ENCODE peak calls at places on chromosome 17, in six cellular contexts. P is IMR-90, V is osteoblast, S is fibroblast of lung, X is DND-41, M is OCI-LY7. Y is an unnamed sample. For H4K20me1, the result is how much of the 10 kb centered on the place peaks cover.

GRCh38 chr17:63956296-63956920 is 16.3 kb downstream of the SCN4A start:
- DNase-seq in P (peak), V (peak), S (peak), X (no peak), M (no peak), Y (no peak)

GRCh38 chr17:4631431-4631830 is 10.0 kb downstream of the ALOX15 start:
- DNase-seq in P (no peak), V (no peak), S (no peak), X (no peak), M (no peak), Y (no peak)

GRCh38 chr17:164536-165235 is 16.8 kb downstream of the DOC2B start:
- DNase-seq in P (peak), V (peak), S (peak), X (peak), M (peak), Y (no peak)

GRCh38 chr17:73155410-73156165 is 9.2 kb upstream of the SSTR2 start:
- DNase-seq in P (no peak), V (no peak), S (no peak), X (no peak), M (no peak), Y (no peak)

GRCh38 chr17:77129568-77130301 is 11.0 kb upstream of the SEC14L1 start:
- DNase-seq in P (peak), V (no peak), S (no peak), X (no peak), M (no peak), Y (no peak)

GRCh38 chr17:50935201-50936124 is 69.3 kb upstream of the TOB1 start:
- DNase-seq in P (no peak), V (peak), S (no peak), X (no peak), M (no peak), Y (no peak)

GRCh38 chr17:27995554-27995953 is 46.9 kb upstream of the NLK start:
- DNase-seq in P (no peak), V (no peak), S (peak), X (no peak), M (no peak), Y (no peak)

GRCh38 chr17:37770631-37771518 is 26.0 kb upstream of the HNF1B start:
- DNase-seq in P (peak), V (no peak), S (peak), X (peak), M (peak), Y (no peak)

GRCh38 chr17:83109793-83110645 is 30.6 kb downstream of the METRNL start:
- DNase-seq in P (peak), V (peak), S (peak), X (no peak), M (no peak), Y (peak)

GRCh38 chr17:45384047-45384799 is 48.4 kb downstream of the ARHGAP27 start:
- DNase-seq in P (no peak), V (no peak), S (peak), X (peak), M (no peak), Y (no peak)

GRCh38 chr17:79306688-79307323 is 232.2 kb downstream of the ENGASE start:
- DNase-seq in P (no peak), V (no peak), S (no peak), X (no peak), M (peak), Y (no peak)

GRCh38 chr17:20975566-20975965 is 67.2 kb downstream of the USP22 start:
- DNase-seq in P (peak), V (no peak), S (no peak), X (no peak), M (no peak), Y (no peak)

GRCh38 chr17:58343131-58343530 is 8.9 kb downstream of the SUPT4H1 start:
- DNase-seq in P (no peak), V (no peak), S (no peak), X (no peak), M (no peak), Y (no peak)

GRCh38 chr17:7250655-7251329 is 742 bp downstream of the CTDNEP1 start:
- DNase-seq in P (no peak), V (no peak), S (no peak), X (peak), M (no peak), Y (no peak)

GRCh38 chr17:74852237-74853047 is 7.2 kb downstream of the GRIN2C start:
- DNase-seq in P (no peak), V (no peak), S (peak), X (peak), M (peak), Y (peak)

GRCh38 chr17:47192549-47192948 is 3.5 kb upstream of the CDC27 start:
- DNase-seq in P (no peak), V (no peak), S (peak), X (no peak), M (peak), Y (no peak)

GRCh38 chr17:17155568-17155967 is 50.6 kb downstream of the PLD6 start:
- DNase-seq in P (no peak), V (peak), S (no peak), X (no peak), M (no peak), Y (no peak)

GRCh38 chr17:40139566-40140058 is 725 bp upstream of the CASC3 start:
- DNase-seq in P (no peak), V (no peak), S (no peak), X (no peak), M (no peak), Y (no peak)

GRCh38 chr17:9271989-9272388 is 250.7 kb downstream of the NTN1 start:
- DNase-seq in P (no peak), V (no peak), S (no peak), X (no peak), M (no peak), Y (no peak)

DNA sequence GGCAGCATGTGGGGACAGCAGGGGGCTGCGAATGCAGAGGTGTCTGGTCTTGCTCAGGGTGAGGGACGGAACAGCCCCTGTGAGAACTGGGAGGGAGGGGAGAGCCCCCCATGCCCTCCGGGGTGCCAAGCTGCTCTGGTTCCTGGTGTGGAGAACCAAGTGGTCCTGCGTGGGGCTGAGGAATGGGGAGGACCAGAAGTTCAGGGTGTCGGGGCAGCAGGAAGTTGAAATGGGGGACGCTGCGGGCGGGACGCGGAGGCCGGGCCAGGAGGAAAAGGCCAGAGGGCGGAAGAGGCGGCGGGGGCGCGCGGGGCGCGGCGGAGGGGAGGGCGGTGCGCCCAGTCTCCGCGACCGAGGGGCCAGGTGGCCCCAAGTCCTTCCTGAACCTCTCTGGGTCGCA is 3.6 kb downstream of the ALDH3A1 start:
- DNase-seq in P (no peak), V (peak), S (no peak), X (no peak), M (no peak), Y (no peak)
- H3K4me3 ChIP-seq in P (no peak), V (peak), S (no peak), X (no peak), M (peak), Y (peak)

GRCh38 chr17:81813371-81813684 is 9.4 kb downstream of the GCGR start:
- DNase-seq in P (no peak), V (no peak), S (no peak), X (no peak), M (no peak), Y (no peak)
- H3K4me2 ChIP-seq in P (no peak), V (no peak), S (no peak), X (no peak), M (no peak), Y (no peak)

DNA sequence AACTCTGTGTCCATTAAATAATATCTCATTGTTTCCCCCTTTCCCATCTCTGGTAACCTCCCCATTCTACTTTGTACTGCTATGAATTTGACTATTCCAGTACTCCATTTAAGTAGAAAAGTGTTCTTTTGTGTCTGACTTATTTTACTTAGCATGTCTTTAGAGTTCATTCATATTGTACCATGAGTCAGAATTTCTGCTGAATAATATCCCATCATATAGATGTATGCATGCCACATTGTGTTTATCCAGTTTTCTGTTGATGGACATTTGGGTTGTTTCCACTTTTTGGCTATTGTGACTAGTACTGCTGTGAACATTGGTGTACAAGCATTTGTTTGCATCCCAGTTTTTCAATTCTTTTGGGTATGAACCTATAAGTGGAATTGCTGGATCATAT is 6.0 kb downstream of the PPM1D start:
- DNase-seq in P (no peak), V (no peak), S (no peak), X (no peak), M (no peak), Y (no peak)
- H4K20me1 ChIP-seq in P (under half), V (under half), S (under half), X (half or more), M (under half), Y (under half)

GRCh38 chr17:44004761-44005526 is 522 bp downstream of the NAGS start:
- DNase-seq in P (no peak), V (peak), S (no peak), X (no peak), M (no peak), Y (no peak)
- H3K4me3 ChIP-seq in P (no peak), V (peak), S (peak), X (no peak), M (no peak), Y (peak)

GRCh38 chr17:80790021-80790765 is 201.4 kb upstream of the CHMP6 start:
- DNase-seq in P (no peak), V (no peak), S (peak), X (peak), M (peak), Y (no peak)
- H3K4me2 ChIP-seq in P (no peak), V (peak), S (peak), X (peak), M (peak), Y (peak)